ENCODE peak calls at places on chromosomes 13 and 19, in five cellular contexts. A is RPMI7951, E is activated T-cell treated with anti-CD3 and anti-CD28 coated beads for 1 hour, K is mucosa of gallbladder, U is OCI-LY7. D is an unnamed sample.

GRCh38 chr19:49684251-49684982 is 5.0 kb upstream of the ADM5 start:
- DNase-seq in A (no peak), E (no peak), K (no peak), U (no peak), D (no peak)

GRCh38 chr13:102680842-102681725 is 13.8 kb downstream of the METTL21C start:
- DNase-seq in A (no peak), E (no peak), K (no peak), U (peak; percentile 3), D (no peak)

GRCh38 chr19:42468273-42468796 is 25.6 kb upstream of the CXCL17 start:
- DNase-seq in A (peak; percentile 89), E (no peak), K (no peak), U (no peak), D (no peak)

GRCh38 chr13:41122838-41123237 is 9.8 kb downstream of the KBTBD6 start:
- DNase-seq in A (peak; percentile 19), E (no peak), K (no peak), U (no peak), D (no peak)

GRCh38 chr13:32267836-32268439 is 47.2 kb downstream of the ZAR1L start:
- DNase-seq in A (no peak), E (peak; percentile 29), K (no peak), U (peak; percentile 47), D (peak; percentile 8)

GRCh38 chr13:29750178-29750530 is 100.3 kb downstream of the UBL3 start:
- DNase-seq in A (no peak), E (no peak), K (no peak), U (no peak), D (no peak)

GRCh38 chr19:40621283-40621682 is 20.1 kb downstream of the LTBP4 start:
- DNase-seq in A (no peak), E (no peak), K (no peak), U (no peak), D (no peak)

GRCh38 chr19:1923319-1923718 is 17.7 kb upstream of the CSNK1G2 start:
- DNase-seq in A (no peak), E (no peak), K (no peak), U (peak; percentile 69), D (no peak)

GRCh38 chr13:43301341-43301969 is 278.1 kb downstream of the DNAJC15 start:
- DNase-seq in A (no peak), E (no peak), K (no peak), U (no peak), D (no peak)

GRCh38 chr19:15251010-15251748 is 18.9 kb upstream of the EPHX3 start:
- DNase-seq in A (peak; percentile 84), E (no peak), K (no peak), U (no peak), D (no peak)

GRCh38 chr13:60386250-60386649 is 10.8 kb upstream of the TDRD3 start:
- DNase-seq in A (no peak), E (no peak), K (no peak), U (no peak), D (no peak)

GRCh38 chr19:47099576-47100050 is 14.0 kb downstream of the ZC3H4 start:
- DNase-seq in A (no peak), E (no peak), K (no peak), U (no peak), D (no peak)

GRCh38 chr13:33611016-33611805 is 206.7 kb upstream of the RFC3 start:
- DNase-seq in A (peak; percentile 72), E (no peak), K (peak; percentile 32), U (no peak), D (no peak)

GRCh38 chr19:7744199-7744786 is 3.0 kb downstream of the CD209 start:
- DNase-seq in A (no peak), E (no peak), K (no peak), U (no peak), D (no peak)

GRCh38 chr19:4060621-4061177 is 6.0 kb downstream of the ZBTB7A start:
- DNase-seq in A (no peak), E (no peak), K (no peak), U (no peak), D (no peak)

GRCh38 chr13:106680796-106681482 is 113.0 kb upstream of the ARGLU1 start:
- DNase-seq in A (no peak), E (no peak), K (no peak), U (no peak), D (no peak)

GRCh38 chr19:41265376-41266153 is 1.4 kb downstream of the HNRNPUL1 start:
- DNase-seq in A (peak; percentile 40), E (no peak), K (no peak), U (peak; percentile 17), D (no peak)

GRCh38 chr13:109868583-109869311 is 82.4 kb upstream of the IRS2 start:
- DNase-seq in A (no peak), E (no peak), K (no peak), U (no peak), D (no peak)

GRCh38 chr13:34926513-34926912 is 15.6 kb upstream of the NBEA start:
- DNase-seq in A (peak; percentile 53), E (no peak), K (no peak), U (no peak), D (no peak)

GRCh38 chr19:56637976-56638555 is 4.9 kb upstream of the SMIM17 start:
- DNase-seq in A (peak; percentile 82), E (no peak), K (peak; percentile 82), U (peak; percentile 41), D (no peak)

GRCh38 chr19:49894879-49895565 is 1.7 kb downstream of the IL4I1 start:
- DNase-seq in A (no peak), E (no peak), K (no peak), U (no peak), D (no peak)

GRCh38 chr13:43905435-43906031 is 25.8 kb downstream of the LACC1 start:
- DNase-seq in A (peak; percentile 61), E (no peak), K (peak; percentile 54), U (peak; percentile 74), D (no peak)

D was measured in effector CD8-positive, alpha-beta T cell.